ENCODE peak calls at places on chromosomes 7 and 10, in eight cellular contexts. X, S, Y, Z, H, Q, R and M are unnamed samples.

GRCh38 chr10:24966962-24967361 is 14.6 kb upstream of the PRTFDC1 start:
- DNase-seq in R (no peak), Y (no peak), X (no peak), H (no peak), S (no peak), Z (no peak), Q (no peak), M (no peak)

GRCh38 chr7:26853788-26854393 is 10.5 kb downstream of the SKAP2 start:
- DNase-seq in Z (no peak), H (no peak), S (no peak), R (no peak), Y (no peak), Q (no peak), X (peak), M (no peak)

GRCh38 chr7:130418306-130418705 is 22.5 kb downstream of the CEP41 start:
- DNase-seq in R (no peak), Z (no peak), Y (no peak), X (no peak), H (no peak), S (no peak), Q (no peak), M (no peak)

GRCh38 chr10:68121862-68122261 is 12.6 kb downstream of the MYPN start:
- DNase-seq in R (no peak), X (no peak), H (no peak), S (no peak), Z (no peak), Y (no peak), Q (no peak), M (no peak)

GRCh38 chr10:72691470-72692056 is 380 bp upstream of the MCU start:
- DNase-seq in S (no peak), Y (no peak), Z (no peak), Q (no peak), H (no peak), X (no peak), R (no peak), M (no peak)

GRCh38 chr10:12390733-12391132 is 41.4 kb downstream of the CAMK1D start:
- DNase-seq in X (peak), S (no peak), Z (no peak), R (no peak), H (no peak), Y (no peak), Q (no peak), M (no peak)

GRCh38 chr7:158836692-158837091 is 7.4 kb upstream of the ESYT2 start:
- DNase-seq in Q (no peak), Z (no peak), R (no peak), S (no peak), H (no peak), Y (no peak), X (no peak), M (no peak)

GRCh38 chr7:47526466-47526865 is 55.4 kb downstream of the TNS3 start:
- DNase-seq in H (no peak), Q (no peak), X (no peak), Z (no peak), R (no peak), Y (no peak), S (no peak), M (no peak)

GRCh38 chr7:55365103-55365679 is at the start of gene LANCL2:
- DNase-seq in Q (peak), S (peak), H (no peak), X (peak), Y (no peak), Z (peak), R (no peak), M (no peak)

GRCh38 chr7:29612596-29612995 is 49.0 kb downstream of the PRR15 start:
- DNase-seq in R (no peak), X (peak), S (no peak), H (no peak), Q (no peak), Y (no peak), Z (no peak), M (no peak)

GRCh38 chr7:152709307-152710133 is 33.6 kb upstream of the XRCC2 start:
- DNase-seq in Z (no peak), R (no peak), H (no peak), Q (no peak), S (no peak), X (no peak), Y (no peak), M (no peak)

GRCh38 chr10:69731184-69731583 is 70.5 kb upstream of the COL13A1 start:
- DNase-seq in H (peak), Q (no peak), Z (no peak), S (no peak), Y (no peak), R (no peak), X (peak), M (no peak)

GRCh38 chr7:159318682-159319351 is 174.2 kb upstream of the VIPR2 start:
- DNase-seq in Q (no peak), H (no peak), Z (no peak), X (no peak), S (no peak), R (no peak), Y (no peak), M (no peak)

GRCh38 chr10:19620867-19621266 is 195.4 kb upstream of the PLXDC2 start:
- DNase-seq in Z (no peak), X (peak), R (no peak), Y (no peak), S (no peak), Q (no peak), H (no peak), M (no peak)

GRCh38 chr10:43041422-43042342 is 35.2 kb upstream of the RET start:
- DNase-seq in Z (no peak), Y (no peak), Q (no peak), X (no peak), R (no peak), H (no peak), S (no peak), M (no peak)

GRCh38 chr10:99276848-99277486 is 41.3 kb upstream of the HPSE2 start:
- DNase-seq in Y (no peak), X (peak), Q (no peak), S (no peak), R (no peak), Z (no peak), H (no peak), M (no peak)

GRCh38 chr10:117226813-117227451 is 14.0 kb upstream of the SLC18A2 start:
- DNase-seq in S (no peak), X (peak), H (no peak), Z (peak), Y (no peak), Q (no peak), R (no peak), M (no peak)

GRCh38 chr10:42242135-42242805 is 396.1 kb downstream of the ZNF33B start:
- DNase-seq in S (no peak), Q (no peak), Y (no peak), X (no peak), H (no peak), R (no peak), Z (no peak), M (no peak)